ENCODE peak calls at places on chromosomes 12 and 14, in five cellular contexts. One of them, this sample, is unnamed.

GRCh38 chr12:6367969-6368892 is 7.1 kb downstream of the SCNN1A start:
- DNase-seq in heart left ventricle: peak
- DNase-seq in omental fat pad: no peak
- DNase-seq in stimulated activated CD8-positive, alpha-beta memory T cell treated with anti-CD3 and anti-CD28 coated beads, Interleukin-4, amount 100 ng/mL, for 1 hour: no peak
- DNase-seq in GM04504: no peak
- DNase-seq in this sample: no peak

GRCh38 chr14:38202444-38203191 is 5.1 kb upstream of the SSTR1 start:
- DNase-seq in stimulated activated CD8-positive, alpha-beta memory T cell treated with anti-CD3 and anti-CD28 coated beads, Interleukin-4, amount 100 ng/mL, for 1 hour: no peak
- DNase-seq in omental fat pad: no peak
- DNase-seq in heart left ventricle: no peak
- DNase-seq in GM04504: no peak
- DNase-seq in this sample: no peak

GRCh38 chr12:128940974-128941373 is 87.7 kb downstream of the GLT1D1 start:
- DNase-seq in omental fat pad: no peak
- DNase-seq in stimulated activated CD8-positive, alpha-beta memory T cell treated with anti-CD3 and anti-CD28 coated beads, Interleukin-4, amount 100 ng/mL, for 1 hour: no peak
- DNase-seq in heart left ventricle: no peak
- DNase-seq in GM04504: no peak
- DNase-seq in this sample: no peak

GRCh38 chr12:26746315-26746714 is 86.7 kb downstream of the ITPR2 start:
- DNase-seq in heart left ventricle: no peak
- DNase-seq in stimulated activated CD8-positive, alpha-beta memory T cell treated with anti-CD3 and anti-CD28 coated beads, Interleukin-4, amount 100 ng/mL, for 1 hour: no peak
- DNase-seq in GM04504: peak
- DNase-seq in omental fat pad: no peak
- DNase-seq in this sample: no peak

GRCh38 chr12:109435428-109436180 is 41.5 kb downstream of the KCTD10 start:
- DNase-seq in GM04504: no peak
- DNase-seq in omental fat pad: no peak
- DNase-seq in heart left ventricle: no peak
- DNase-seq in stimulated activated CD8-positive, alpha-beta memory T cell treated with anti-CD3 and anti-CD28 coated beads, Interleukin-4, amount 100 ng/mL, for 1 hour: no peak
- DNase-seq in this sample: no peak

GRCh38 chr14:64649383-64649998 is 54.7 kb upstream of the PLEKHG3 start:
- DNase-seq in GM04504: peak
- DNase-seq in omental fat pad: no peak
- DNase-seq in heart left ventricle: no peak
- DNase-seq in stimulated activated CD8-positive, alpha-beta memory T cell treated with anti-CD3 and anti-CD28 coated beads, Interleukin-4, amount 100 ng/mL, for 1 hour: no peak
- DNase-seq in this sample: no peak

GRCh38 chr12:48973531-48973930 is 2.0 kb upstream of the WNT10B start:
- DNase-seq in stimulated activated CD8-positive, alpha-beta memory T cell treated with anti-CD3 and anti-CD28 coated beads, Interleukin-4, amount 100 ng/mL, for 1 hour: no peak
- DNase-seq in omental fat pad: no peak
- DNase-seq in heart left ventricle: peak
- DNase-seq in GM04504: no peak
- DNase-seq in this sample: no peak

GRCh38 chr14:69069020-69069421 is 83.9 kb downstream of the DCAF5 start:
- DNase-seq in stimulated activated CD8-positive, alpha-beta memory T cell treated with anti-CD3 and anti-CD28 coated beads, Interleukin-4, amount 100 ng/mL, for 1 hour: no peak
- DNase-seq in omental fat pad: no peak
- DNase-seq in GM04504: peak
- DNase-seq in heart left ventricle: no peak
- DNase-seq in this sample: no peak

GRCh38 chr14:22547948-22548750 is 40.9 kb downstream of the DAD1 start:
- DNase-seq in stimulated activated CD8-positive, alpha-beta memory T cell treated with anti-CD3 and anti-CD28 coated beads, Interleukin-4, amount 100 ng/mL, for 1 hour: no peak
- DNase-seq in GM04504: no peak
- DNase-seq in omental fat pad: no peak
- DNase-seq in heart left ventricle: no peak
- DNase-seq in this sample: no peak

GRCh38 chr14:36047912-36048311 is 128.6 kb downstream of the PTCSC3 start:
- DNase-seq in stimulated activated CD8-positive, alpha-beta memory T cell treated with anti-CD3 and anti-CD28 coated beads, Interleukin-4, amount 100 ng/mL, for 1 hour: no peak
- DNase-seq in GM04504: no peak
- DNase-seq in heart left ventricle: no peak
- DNase-seq in omental fat pad: no peak
- DNase-seq in this sample: no peak

GRCh38 chr14:76939015-76939742 is 89.3 kb downstream of the IRF2BPL start:
- DNase-seq in stimulated activated CD8-positive, alpha-beta memory T cell treated with anti-CD3 and anti-CD28 coated beads, Interleukin-4, amount 100 ng/mL, for 1 hour: no peak
- DNase-seq in omental fat pad: no peak
- DNase-seq in heart left ventricle: no peak
- DNase-seq in GM04504: no peak
- DNase-seq in this sample: no peak

GRCh38 chr14:68813318-68813838 is 20.5 kb upstream of the ZFP36L1 start:
- DNase-seq in GM04504: no peak
- DNase-seq in stimulated activated CD8-positive, alpha-beta memory T cell treated with anti-CD3 and anti-CD28 coated beads, Interleukin-4, amount 100 ng/mL, for 1 hour: no peak
- DNase-seq in heart left ventricle: peak
- DNase-seq in omental fat pad: no peak
- DNase-seq in this sample: no peak

GRCh38 chr12:31005944-31006361 is 67.7 kb upstream of the DDX11 start:
- DNase-seq in GM04504: no peak
- DNase-seq in heart left ventricle: no peak
- DNase-seq in omental fat pad: no peak
- DNase-seq in stimulated activated CD8-positive, alpha-beta memory T cell treated with anti-CD3 and anti-CD28 coated beads, Interleukin-4, amount 100 ng/mL, for 1 hour: no peak
- DNase-seq in this sample: no peak

GRCh38 chr14:72782817-72783216 is 111.1 kb downstream of the DPF3 start:
- DNase-seq in omental fat pad: no peak
- DNase-seq in heart left ventricle: no peak
- DNase-seq in GM04504: no peak
- DNase-seq in stimulated activated CD8-positive, alpha-beta memory T cell treated with anti-CD3 and anti-CD28 coated beads, Interleukin-4, amount 100 ng/mL, for 1 hour: no peak
- DNase-seq in this sample: peak

GRCh38 chr12:17334784-17335183 is 728.8 kb upstream of the LMO3 start:
- DNase-seq in stimulated activated CD8-positive, alpha-beta memory T cell treated with anti-CD3 and anti-CD28 coated beads, Interleukin-4, amount 100 ng/mL, for 1 hour: no peak
- DNase-seq in omental fat pad: no peak
- DNase-seq in heart left ventricle: no peak
- DNase-seq in GM04504: no peak
- DNase-seq in this sample: no peak

GRCh38 chr14:79967001-79967400 is 244.3 kb downstream of the DIO2 start:
- DNase-seq in stimulated activated CD8-positive, alpha-beta memory T cell treated with anti-CD3 and anti-CD28 coated beads, Interleukin-4, amount 100 ng/mL, for 1 hour: no peak
- DNase-seq in heart left ventricle: no peak
- DNase-seq in omental fat pad: no peak
- DNase-seq in GM04504: no peak
- DNase-seq in this sample: no peak

GRCh38 chr14:37129047-37129446 is 43.4 kb downstream of the SLC25A21 start:
- DNase-seq in omental fat pad: no peak
- DNase-seq in GM04504: no peak
- DNase-seq in stimulated activated CD8-positive, alpha-beta memory T cell treated with anti-CD3 and anti-CD28 coated beads, Interleukin-4, amount 100 ng/mL, for 1 hour: no peak
- DNase-seq in heart left ventricle: no peak
- DNase-seq in this sample: no peak

GRCh38 chr12:21615441-21615840 is 10.8 kb upstream of the GYS2 start:
- DNase-seq in heart left ventricle: no peak
- DNase-seq in omental fat pad: no peak
- DNase-seq in stimulated activated CD8-positive, alpha-beta memory T cell treated with anti-CD3 and anti-CD28 coated beads, Interleukin-4, amount 100 ng/mL, for 1 hour: peak
- DNase-seq in GM04504: no peak
- DNase-seq in this sample: no peak

GRCh38 chr14:81427348-81428058 is 27.4 kb upstream of the STON2 start:
- DNase-seq in GM04504: no peak
- DNase-seq in heart left ventricle: peak
- DNase-seq in stimulated activated CD8-positive, alpha-beta memory T cell treated with anti-CD3 and anti-CD28 coated beads, Interleukin-4, amount 100 ng/mL, for 1 hour: no peak
- DNase-seq in omental fat pad: no peak
- DNase-seq in this sample: no peak

GRCh38 chr14:92328664-92329255 is 5.8 kb downstream of the SLC24A4 start:
- DNase-seq in stimulated activated CD8-positive, alpha-beta memory T cell treated with anti-CD3 and anti-CD28 coated beads, Interleukin-4, amount 100 ng/mL, for 1 hour: no peak
- DNase-seq in heart left ventricle: no peak
- DNase-seq in GM04504: no peak
- DNase-seq in omental fat pad: no peak
- DNase-seq in this sample: no peak

GRCh38 chr14:60183724-60184596 is 18.8 kb upstream of the DHRS7 start:
- DNase-seq in omental fat pad: no peak
- DNase-seq in GM04504: no peak
- DNase-seq in heart left ventricle: no peak
- DNase-seq in stimulated activated CD8-positive, alpha-beta memory T cell treated with anti-CD3 and anti-CD28 coated beads, Interleukin-4, amount 100 ng/mL, for 1 hour: no peak
- DNase-seq in this sample: no peak

GRCh38 chr12:50041461-50041860 is 15.9 kb upstream of the ASIC1 start:
- DNase-seq in stimulated activated CD8-positive, alpha-beta memory T cell treated with anti-CD3 and anti-CD28 coated beads, Interleukin-4, amount 100 ng/mL, for 1 hour: no peak
- DNase-seq in omental fat pad: no peak
- DNase-seq in GM04504: no peak
- DNase-seq in heart left ventricle: no peak
- DNase-seq in this sample: no peak

GRCh38 chr12:129276408-129277042 is 423.2 kb downstream of the GLT1D1 start:
- DNase-seq in stimulated activated CD8-positive, alpha-beta memory T cell treated with anti-CD3 and anti-CD28 coated beads, Interleukin-4, amount 100 ng/mL, for 1 hour: no peak
- DNase-seq in omental fat pad: no peak
- DNase-seq in heart left ventricle: no peak
- DNase-seq in GM04504: no peak
- DNase-seq in this sample: no peak

GRCh38 chr12:12549426-12549825 is 13.2 kb downstream of the DUSP16 start:
- DNase-seq in stimulated activated CD8-positive, alpha-beta memory T cell treated with anti-CD3 and anti-CD28 coated beads, Interleukin-4, amount 100 ng/mL, for 1 hour: no peak
- DNase-seq in heart left ventricle: no peak
- DNase-seq in omental fat pad: no peak
- DNase-seq in GM04504: no peak
- DNase-seq in this sample: no peak

GRCh38 chr12:48165089-48166031 is 8.0 kb upstream of the ASB8 start:
- DNase-seq in heart left ventricle: no peak
- DNase-seq in stimulated activated CD8-positive, alpha-beta memory T cell treated with anti-CD3 and anti-CD28 coated beads, Interleukin-4, amount 100 ng/mL, for 1 hour: peak
- DNase-seq in GM04504: no peak
- DNase-seq in omental fat pad: no peak
- DNase-seq in this sample: no peak

GRCh38 chr12:33825442-33825841 is 196.9 kb upstream of the ALG10 start:
- DNase-seq in omental fat pad: no peak
- DNase-seq in stimulated activated CD8-positive, alpha-beta memory T cell treated with anti-CD3 and anti-CD28 coated beads, Interleukin-4, amount 100 ng/mL, for 1 hour: no peak
- DNase-seq in heart left ventricle: no peak
- DNase-seq in GM04504: no peak
- DNase-seq in this sample: no peak

GRCh38 chr14:75933712-75934296 is 48.0 kb downstream of the TGFB3 start:
- DNase-seq in stimulated activated CD8-positive, alpha-beta memory T cell treated with anti-CD3 and anti-CD28 coated beads, Interleukin-4, amount 100 ng/mL, for 1 hour: no peak
- DNase-seq in omental fat pad: no peak
- DNase-seq in GM04504: no peak
- DNase-seq in heart left ventricle: no peak
- DNase-seq in this sample: no peak

GRCh38 chr12:104769207-104769606 is 188.9 kb downstream of the SLC41A2 start:
- DNase-seq in omental fat pad: no peak
- DNase-seq in stimulated activated CD8-positive, alpha-beta memory T cell treated with anti-CD3 and anti-CD28 coated beads, Interleukin-4, amount 100 ng/mL, for 1 hour: no peak
- DNase-seq in GM04504: no peak
- DNase-seq in heart left ventricle: no peak
- DNase-seq in this sample: peak

GRCh38 chr12:21839776-21840175 is 65.3 kb upstream of the KCNJ8 start:
- DNase-seq in stimulated activated CD8-positive, alpha-beta memory T cell treated with anti-CD3 and anti-CD28 coated beads, Interleukin-4, amount 100 ng/mL, for 1 hour: no peak
- DNase-seq in heart left ventricle: no peak
- DNase-seq in omental fat pad: no peak
- DNase-seq in GM04504: no peak
- DNase-seq in this sample: no peak